ENCODE peak calls at places on chromosome 6, in eight cellular contexts. One of them, this sample, is unnamed.

GRCh38 chr6:3987072-3987471 is 91.9 kb downstream of the FAM217A start:
- DNase-seq in HCT116: no peak
- DNase-seq in K562: no peak
- DNase-seq in heart left ventricle: no peak
- DNase-seq in effector memory CD4-positive, alpha-beta T cell: no peak
- DNase-seq in cardiac muscle cell: peak; percentile 65
- DNase-seq in right cardiac atrium: no peak
- DNase-seq in DND-41: no peak
- DNase-seq in this sample: no peak

GRCh38 chr6:90044833-90045337 is 150.6 kb downstream of the GJA10 start:
- DNase-seq in HCT116: no peak
- DNase-seq in cardiac muscle cell: no peak
- DNase-seq in DND-41: no peak
- DNase-seq in K562: peak; percentile 72
- DNase-seq in effector memory CD4-positive, alpha-beta T cell: no peak
- DNase-seq in heart left ventricle: no peak
- DNase-seq in right cardiac atrium: no peak
- DNase-seq in this sample: no peak

GRCh38 chr6:117655380-117655779 is 19.9 kb upstream of the NUS1 start:
- DNase-seq in HCT116: no peak
- DNase-seq in heart left ventricle: no peak
- DNase-seq in K562: no peak
- DNase-seq in right cardiac atrium: no peak
- DNase-seq in cardiac muscle cell: no peak
- DNase-seq in DND-41: peak; percentile 32
- DNase-seq in effector memory CD4-positive, alpha-beta T cell: no peak
- DNase-seq in this sample: no peak

GRCh38 chr6:150639823-150640331 is 40.2 kb downstream of the PLEKHG1 start:
- DNase-seq in cardiac muscle cell: no peak
- DNase-seq in right cardiac atrium: no peak
- DNase-seq in DND-41: no peak
- DNase-seq in heart left ventricle: no peak
- DNase-seq in effector memory CD4-positive, alpha-beta T cell: no peak
- DNase-seq in K562: no peak
- DNase-seq in HCT116: no peak
- DNase-seq in this sample: no peak

GRCh38 chr6:111784423-111784822 is 88.8 kb downstream of the FYN start:
- DNase-seq in heart left ventricle: no peak
- DNase-seq in right cardiac atrium: no peak
- DNase-seq in DND-41: no peak
- DNase-seq in cardiac muscle cell: no peak
- DNase-seq in K562: no peak
- DNase-seq in effector memory CD4-positive, alpha-beta T cell: no peak
- DNase-seq in HCT116: no peak
- DNase-seq in this sample: no peak

GRCh38 chr6:108114861-108115597 is 40.5 kb upstream of the OSTM1 start:
- DNase-seq in DND-41: peak; percentile 14
- DNase-seq in K562: no peak
- DNase-seq in effector memory CD4-positive, alpha-beta T cell: no peak
- DNase-seq in right cardiac atrium: peak; percentile 84
- DNase-seq in cardiac muscle cell: peak; percentile 48
- DNase-seq in heart left ventricle: peak; percentile 59
- DNase-seq in HCT116: no peak
- DNase-seq in this sample: peak; percentile 94

GRCh38 chr6:2970753-2971419 is 481 bp downstream of the SERPINB6 start:
- DNase-seq in heart left ventricle: peak; percentile 89
- DNase-seq in cardiac muscle cell: peak; percentile 60
- DNase-seq in right cardiac atrium: peak; percentile 94
- DNase-seq in K562: peak; percentile 84
- DNase-seq in HCT116: no peak
- DNase-seq in DND-41: no peak
- DNase-seq in effector memory CD4-positive, alpha-beta T cell: peak; percentile 24
- DNase-seq in this sample: peak; percentile 93

GRCh38 chr6:110509617-110510231 is 33.3 kb upstream of the SLC22A16 start:
- DNase-seq in heart left ventricle: no peak
- DNase-seq in DND-41: no peak
- DNase-seq in HCT116: peak; percentile 68
- DNase-seq in effector memory CD4-positive, alpha-beta T cell: no peak
- DNase-seq in K562: peak; percentile 9
- DNase-seq in right cardiac atrium: no peak
- DNase-seq in cardiac muscle cell: no peak
- DNase-seq in this sample: no peak

GRCh38 chr6:312704-313485 is 20.6 kb downstream of the DUSP22 start:
- DNase-seq in right cardiac atrium: no peak
- DNase-seq in DND-41: no peak
- DNase-seq in cardiac muscle cell: no peak
- DNase-seq in K562: no peak
- DNase-seq in HCT116: no peak
- DNase-seq in effector memory CD4-positive, alpha-beta T cell: no peak
- DNase-seq in heart left ventricle: no peak
- DNase-seq in this sample: no peak

GRCh38 chr6:3306848-3307247 is 48.1 kb downstream of the PSMG4 start:
- DNase-seq in DND-41: no peak
- DNase-seq in effector memory CD4-positive, alpha-beta T cell: no peak
- DNase-seq in cardiac muscle cell: no peak
- DNase-seq in heart left ventricle: no peak
- DNase-seq in K562: no peak
- DNase-seq in HCT116: no peak
- DNase-seq in right cardiac atrium: no peak
- DNase-seq in this sample: peak; percentile 14

GRCh38 chr6:90466191-90466940 is 120.5 kb downstream of the MAP3K7 start:
- DNase-seq in K562: peak; percentile 85
- DNase-seq in DND-41: no peak
- DNase-seq in HCT116: no peak
- DNase-seq in right cardiac atrium: no peak
- DNase-seq in effector memory CD4-positive, alpha-beta T cell: no peak
- DNase-seq in heart left ventricle: no peak
- DNase-seq in cardiac muscle cell: no peak
- DNase-seq in this sample: peak; percentile 18

GRCh38 chr6:164757451-164757850 is 552.0 kb downstream of the C6orf118 start:
- DNase-seq in effector memory CD4-positive, alpha-beta T cell: no peak
- DNase-seq in cardiac muscle cell: no peak
- DNase-seq in K562: no peak
- DNase-seq in DND-41: no peak
- DNase-seq in heart left ventricle: no peak
- DNase-seq in HCT116: no peak
- DNase-seq in right cardiac atrium: no peak
- DNase-seq in this sample: no peak

GRCh38 chr6:161835426-161836029 is 561.7 kb upstream of the AGPAT4 start:
- DNase-seq in DND-41: no peak
- DNase-seq in effector memory CD4-positive, alpha-beta T cell: no peak
- DNase-seq in heart left ventricle: no peak
- DNase-seq in K562: no peak
- DNase-seq in cardiac muscle cell: no peak
- DNase-seq in right cardiac atrium: no peak
- DNase-seq in HCT116: no peak
- DNase-seq in this sample: no peak

GRCh38 chr6:129493396-129493902 is 216.5 kb downstream of the ARHGAP18 start:
- DNase-seq in effector memory CD4-positive, alpha-beta T cell: no peak
- DNase-seq in HCT116: peak; percentile 83
- DNase-seq in DND-41: no peak
- DNase-seq in heart left ventricle: no peak
- DNase-seq in K562: no peak
- DNase-seq in right cardiac atrium: no peak
- DNase-seq in cardiac muscle cell: no peak
- DNase-seq in this sample: no peak

GRCh38 chr6:119283979-119284545 is 65.5 kb downstream of the MAN1A1 start:
- DNase-seq in right cardiac atrium: no peak
- DNase-seq in K562: no peak
- DNase-seq in DND-41: no peak
- DNase-seq in effector memory CD4-positive, alpha-beta T cell: no peak
- DNase-seq in cardiac muscle cell: no peak
- DNase-seq in heart left ventricle: no peak
- DNase-seq in HCT116: no peak
- DNase-seq in this sample: no peak

GRCh38 chr6:140684776-140685550 is 1310.5 kb upstream of the CITED2 start:
- DNase-seq in heart left ventricle: no peak
- DNase-seq in DND-41: no peak
- DNase-seq in effector memory CD4-positive, alpha-beta T cell: no peak
- DNase-seq in right cardiac atrium: no peak
- DNase-seq in cardiac muscle cell: no peak
- DNase-seq in HCT116: no peak
- DNase-seq in K562: no peak
- DNase-seq in this sample: no peak

GRCh38 chr6:75281643-75282042 is 2.9 kb downstream of the TMEM30A start:
- DNase-seq in HCT116: no peak
- DNase-seq in heart left ventricle: no peak
- DNase-seq in cardiac muscle cell: no peak
- DNase-seq in effector memory CD4-positive, alpha-beta T cell: no peak
- DNase-seq in DND-41: no peak
- DNase-seq in K562: no peak
- DNase-seq in right cardiac atrium: no peak
- DNase-seq in this sample: no peak
- H3K4me1 ChIP-seq in HCT116: peaks cover 6% of the 10 kb centered on the region
- H3K4me1 ChIP-seq in heart left ventricle: peaks cover 53% of the 10 kb centered on the region
- H3K4me1 ChIP-seq in cardiac muscle cell: peaks cover 49% of the 10 kb centered on the region
- H3K4me1 ChIP-seq in effector memory CD4-positive, alpha-beta T cell: peaks cover 21% of the 10 kb centered on the region
- H3K4me1 ChIP-seq in DND-41: peaks cover 42% of the 10 kb centered on the region
- H3K4me1 ChIP-seq in K562: peaks cover 25% of the 10 kb centered on the region
- H3K4me1 ChIP-seq in right cardiac atrium: peaks cover 4% of the 10 kb centered on the region
- H3K4me1 ChIP-seq in this sample: peaks cover 41% of the 10 kb centered on the region

GRCh38 chr6:16480780-16481179 is 242.4 kb downstream of the GMPR start:
- DNase-seq in effector memory CD4-positive, alpha-beta T cell: no peak
- DNase-seq in right cardiac atrium: no peak
- DNase-seq in DND-41: no peak
- DNase-seq in HCT116: no peak
- DNase-seq in heart left ventricle: no peak
- DNase-seq in cardiac muscle cell: no peak
- DNase-seq in K562: no peak
- DNase-seq in this sample: no peak

GRCh38 chr6:16482702-16483314 is 244.4 kb downstream of the GMPR start:
- DNase-seq in effector memory CD4-positive, alpha-beta T cell: no peak
- DNase-seq in HCT116: no peak
- DNase-seq in K562: no peak
- DNase-seq in heart left ventricle: no peak
- DNase-seq in DND-41: peak; percentile 6
- DNase-seq in right cardiac atrium: no peak
- DNase-seq in cardiac muscle cell: no peak
- DNase-seq in this sample: no peak

GRCh38 chr6:16486661-16487060 is 248.3 kb downstream of the GMPR start:
- DNase-seq in effector memory CD4-positive, alpha-beta T cell: no peak
- DNase-seq in heart left ventricle: no peak
- DNase-seq in cardiac muscle cell: no peak
- DNase-seq in K562: no peak
- DNase-seq in DND-41: no peak
- DNase-seq in HCT116: no peak
- DNase-seq in right cardiac atrium: no peak
- DNase-seq in this sample: no peak

GRCh38 chr6:16481680-16482079 is 243.3 kb downstream of the GMPR start:
- DNase-seq in effector memory CD4-positive, alpha-beta T cell: peak; percentile 59
- DNase-seq in HCT116: no peak
- DNase-seq in cardiac muscle cell: no peak
- DNase-seq in heart left ventricle: no peak
- DNase-seq in K562: no peak
- DNase-seq in DND-41: peak; percentile 15
- DNase-seq in right cardiac atrium: no peak
- DNase-seq in this sample: no peak

GRCh38 chr6:16483315-16483875 is 245.0 kb downstream of the GMPR start:
- DNase-seq in K562: no peak
- DNase-seq in cardiac muscle cell: no peak
- DNase-seq in HCT116: no peak
- DNase-seq in DND-41: peak; percentile 4
- DNase-seq in heart left ventricle: no peak
- DNase-seq in effector memory CD4-positive, alpha-beta T cell: no peak
- DNase-seq in right cardiac atrium: no peak
- DNase-seq in this sample: no peak
- H3K4me1 ChIP-seq in K562: no peaks in the 10 kb centered on the region
- H3K4me1 ChIP-seq in cardiac muscle cell: peaks cover 22% of the 10 kb centered on the region
- H3K4me1 ChIP-seq in HCT116: no peaks in the 10 kb centered on the region
- H3K4me1 ChIP-seq in DND-41: peaks cover 41% of the 10 kb centered on the region
- H3K4me1 ChIP-seq in heart left ventricle: peaks cover 2% of the 10 kb centered on the region
- H3K4me1 ChIP-seq in effector memory CD4-positive, alpha-beta T cell: peaks cover 50% of the 10 kb centered on the region
- H3K4me1 ChIP-seq in right cardiac atrium: no peaks in the 10 kb centered on the region
- H3K4me1 ChIP-seq in this sample: no peaks in the 10 kb centered on the region

GRCh38 chr6:16432075-16433032 is 194.0 kb downstream of the GMPR start:
- DNase-seq in heart left ventricle: no peak
- DNase-seq in cardiac muscle cell: no peak
- DNase-seq in right cardiac atrium: no peak
- DNase-seq in K562: no peak
- DNase-seq in HCT116: no peak
- DNase-seq in effector memory CD4-positive, alpha-beta T cell: no peak
- DNase-seq in DND-41: no peak
- DNase-seq in this sample: peak; percentile 75

GRCh38 chr6:16433338-16433737 is 195.0 kb downstream of the GMPR start:
- DNase-seq in DND-41: no peak
- DNase-seq in heart left ventricle: no peak
- DNase-seq in effector memory CD4-positive, alpha-beta T cell: no peak
- DNase-seq in K562: no peak
- DNase-seq in cardiac muscle cell: no peak
- DNase-seq in right cardiac atrium: no peak
- DNase-seq in HCT116: no peak
- DNase-seq in this sample: no peak

GRCh38 chr6:16427124-16427523 is 188.7 kb downstream of the GMPR start:
- DNase-seq in cardiac muscle cell: no peak
- DNase-seq in right cardiac atrium: no peak
- DNase-seq in effector memory CD4-positive, alpha-beta T cell: no peak
- DNase-seq in K562: no peak
- DNase-seq in HCT116: no peak
- DNase-seq in DND-41: no peak
- DNase-seq in heart left ventricle: no peak
- DNase-seq in this sample: no peak

GRCh38 chr6:16429669-16430068 is 191.3 kb downstream of the GMPR start:
- DNase-seq in right cardiac atrium: no peak
- DNase-seq in cardiac muscle cell: no peak
- DNase-seq in HCT116: no peak
- DNase-seq in effector memory CD4-positive, alpha-beta T cell: no peak
- DNase-seq in DND-41: no peak
- DNase-seq in heart left ventricle: no peak
- DNase-seq in K562: no peak
- DNase-seq in this sample: no peak

GRCh38 chr6:16430661-16431089 is 192.3 kb downstream of the GMPR start:
- DNase-seq in effector memory CD4-positive, alpha-beta T cell: no peak
- DNase-seq in right cardiac atrium: no peak
- DNase-seq in heart left ventricle: no peak
- DNase-seq in cardiac muscle cell: no peak
- DNase-seq in DND-41: no peak
- DNase-seq in K562: no peak
- DNase-seq in HCT116: no peak
- DNase-seq in this sample: peak; percentile 77
- H3K4me1 ChIP-seq in effector memory CD4-positive, alpha-beta T cell: peaks cover 5% of the 10 kb centered on the region
- H3K4me1 ChIP-seq in right cardiac atrium: no peaks in the 10 kb centered on the region
- H3K4me1 ChIP-seq in heart left ventricle: peaks cover 16% of the 10 kb centered on the region
- H3K4me1 ChIP-seq in cardiac muscle cell: no peaks in the 10 kb centered on the region
- H3K4me1 ChIP-seq in DND-41: no peaks in the 10 kb centered on the region
- H3K4me1 ChIP-seq in K562: peaks cover 2% of the 10 kb centered on the region
- H3K4me1 ChIP-seq in HCT116: no peaks in the 10 kb centered on the region
- H3K4me1 ChIP-seq in this sample: peaks cover 4% of the 10 kb centered on the region

DNA sequence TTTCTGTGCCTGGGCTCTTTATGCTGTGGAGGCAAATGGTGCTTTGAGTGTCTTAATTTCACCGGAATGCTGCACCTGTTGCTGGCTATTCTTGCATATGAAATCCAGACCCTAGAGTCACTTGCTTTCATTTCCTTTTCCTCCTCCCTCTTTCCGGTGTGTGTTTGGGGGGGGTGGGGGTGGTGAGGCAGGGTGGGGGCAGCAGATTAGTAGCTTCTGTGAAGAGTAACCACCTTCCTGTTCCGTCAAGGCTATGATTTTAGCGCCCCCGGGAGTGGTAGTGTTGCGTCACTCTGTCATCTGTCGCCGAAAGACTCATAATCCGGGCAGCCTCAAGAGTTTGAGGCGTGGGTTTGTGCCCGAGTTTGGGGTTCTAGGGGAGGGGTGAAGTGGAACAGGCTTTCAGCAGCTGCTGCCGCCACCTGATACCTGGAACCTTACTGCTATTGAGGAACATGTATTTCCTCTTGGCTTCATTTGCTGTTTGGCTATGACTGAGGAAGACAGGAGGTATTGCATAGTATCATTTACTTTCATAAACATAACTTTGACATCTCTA is 49.1 kb downstream of the UTRN start:
- DNase-seq in DND-41: peak; percentile 89
- DNase-seq in right cardiac atrium: no peak
- DNase-seq in cardiac muscle cell: no peak
- DNase-seq in heart left ventricle: no peak
- DNase-seq in effector memory CD4-positive, alpha-beta T cell: peak; percentile 49
- DNase-seq in K562: peak; percentile 48
- DNase-seq in HCT116: no peak
- DNase-seq in this sample: no peak
- H3K4me1 ChIP-seq in DND-41: peaks cover 36% of the 10 kb centered on the region
- H3K4me1 ChIP-seq in right cardiac atrium: peaks cover 21% of the 10 kb centered on the region
- H3K4me1 ChIP-seq in cardiac muscle cell: peaks cover 14% of the 10 kb centered on the region
- H3K4me1 ChIP-seq in heart left ventricle: peaks cover 56% of the 10 kb centered on the region
- H3K4me1 ChIP-seq in effector memory CD4-positive, alpha-beta T cell: peaks cover 31% of the 10 kb centered on the region
- H3K4me1 ChIP-seq in K562: no peaks in the 10 kb centered on the region
- H3K4me1 ChIP-seq in HCT116: peaks cover 21% of the 10 kb centered on the region
- H3K4me1 ChIP-seq in this sample: peaks cover 13% of the 10 kb centered on the region